ENCODE peak calls at places on chromosome 4, in eight cellular contexts. V is lower lobe of right lung, G is tibial nerve, A is PC-3, H is heart right ventricle, D is A549, R is tibial artery, I is uterus. C is an unnamed sample. For H3K4me1, the result is how much of the 10 kb centered on the place peaks cover.

GRCh38 chr4:673349-674091 is 556 bp downstream of the ATP5ME start:
- DNase-seq in V (peak), G (peak), A (no peak), H (peak), D (no peak), R (no peak), I (no peak), C (no peak)

GRCh38 chr4:96183630-96184029 is 343.7 kb downstream of the PDHA2 start:
- DNase-seq in V (no peak), G (no peak), A (no peak), H (no peak), D (no peak), R (no peak), I (no peak), C (no peak)

GRCh38 chr4:54322817-54323417 is 93.8 kb downstream of the PDGFRA start:
- DNase-seq in V (peak), G (peak), A (peak), H (peak), D (peak), R (peak), I (peak), C (peak)

GRCh38 chr4:183966371-183966770 is 61.3 kb downstream of the STOX2 start:
- DNase-seq in V (no peak), G (no peak), A (no peak), H (no peak), D (no peak), R (no peak), I (no peak), C (no peak)

GRCh38 chr4:146132445-146132844 is 43.1 kb upstream of the LSM6 start:
- DNase-seq in V (no peak), G (no peak), A (no peak), H (no peak), D (no peak), R (no peak), I (no peak), C (no peak)

GRCh38 chr4:53598483-53598882 is 7.2 kb upstream of the LNX1 start:
- DNase-seq in V (no peak), G (no peak), A (no peak), H (no peak), D (no peak), R (no peak), I (no peak), C (no peak)

GRCh38 chr4:116303736-116304188 is 781.6 kb downstream of the TRAM1L1 start:
- DNase-seq in V (no peak), G (no peak), A (no peak), H (no peak), D (no peak), R (no peak), I (no peak), C (no peak)

GRCh38 chr4:57763070-57763469 is 652.9 kb upstream of the IGFBP7 start:
- DNase-seq in V (no peak), G (no peak), A (peak), H (no peak), D (no peak), R (no peak), I (no peak), C (no peak)

GRCh38 chr4:123200417-123200945 is 196.1 kb upstream of the SPRY1 start:
- DNase-seq in V (no peak), G (no peak), A (no peak), H (no peak), D (no peak), R (no peak), I (no peak), C (no peak)

GRCh38 chr4:8727131-8727530 is 134.6 kb downstream of the CPZ start:
- DNase-seq in V (peak), G (no peak), A (no peak), H (no peak), D (no peak), R (no peak), I (no peak), C (peak)

GRCh38 chr4:11073621-11074051 is 355.1 kb downstream of the HS3ST1 start:
- DNase-seq in V (no peak), G (peak), A (no peak), H (peak), D (no peak), R (peak), I (no peak), C (no peak)

GRCh38 chr4:169159614-169160013 is 111.1 kb downstream of the SH3RF1 start:
- DNase-seq in V (no peak), G (no peak), A (peak), H (no peak), D (no peak), R (no peak), I (no peak), C (no peak)

GRCh38 chr4:165404080-165404479 is 25.3 kb downstream of the CPE start:
- DNase-seq in V (no peak), G (no peak), A (no peak), H (no peak), D (no peak), R (no peak), I (no peak), C (no peak)

GRCh38 chr4:134422776-134423175 is 221.2 kb upstream of the PABPC4L start:
- DNase-seq in V (no peak), G (no peak), A (no peak), H (no peak), D (no peak), R (no peak), I (no peak), C (no peak)

DNA sequence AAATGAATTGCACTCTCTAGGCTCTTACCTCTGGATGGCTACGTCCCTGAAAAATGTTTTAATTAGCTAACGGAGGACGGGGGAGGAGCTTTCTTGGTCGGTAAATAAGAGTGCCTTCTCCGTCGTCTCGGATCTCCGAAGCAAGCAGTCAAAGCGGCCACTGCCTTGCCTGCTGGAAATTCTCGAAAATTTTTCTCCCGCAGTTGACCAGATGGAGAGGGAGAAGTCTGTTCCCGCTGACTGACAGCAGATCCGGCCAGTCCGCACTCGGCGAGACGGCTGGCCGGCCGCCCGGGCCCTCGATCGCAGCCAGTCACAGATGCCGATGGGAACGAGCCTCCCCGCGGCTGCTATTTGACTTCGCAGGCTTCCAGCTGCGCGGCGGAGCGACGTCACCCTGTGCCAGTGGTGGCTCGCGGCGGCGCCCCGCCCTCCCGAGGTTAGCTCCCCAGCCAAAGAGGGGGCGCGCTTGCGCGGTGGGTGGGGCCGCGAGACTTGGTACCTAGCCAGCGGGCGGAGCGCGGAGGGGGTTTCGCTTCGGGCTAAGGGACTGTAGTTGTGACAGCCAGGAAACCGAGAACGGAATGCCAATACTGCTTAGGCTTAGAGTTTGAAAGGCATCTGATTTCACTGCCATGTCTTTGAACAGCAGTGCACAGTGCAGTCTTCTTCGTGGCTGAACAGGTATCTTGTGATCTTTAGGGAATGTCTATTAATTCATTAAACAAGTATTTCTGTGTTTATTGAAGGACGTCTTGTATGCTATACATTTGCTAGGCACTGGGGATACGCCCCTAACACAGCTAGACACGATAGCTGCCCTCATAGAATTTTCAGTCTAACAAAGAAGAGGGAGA is at the start of gene PPM1K:
- DNase-seq in V (peak), G (peak), A (peak), H (peak), D (peak), R (peak), I (peak), C (peak)
- TF ChIP-seq CTCF in V (peak), G (peak), A (no peak), H (no peak), D (no peak), R (no peak), I (peak), C (no peak)

GRCh38 chr4:6575503-6576240 is 683 bp downstream of the MAN2B2 start:
- DNase-seq in V (no peak), G (no peak), A (no peak), H (no peak), D (no peak), R (no peak), I (no peak), C (no peak)
- H3K4me3 ChIP-seq in V (peak), G (peak), A (peak), H (peak), D (peak), R (peak), I (peak), C (peak)

DNA sequence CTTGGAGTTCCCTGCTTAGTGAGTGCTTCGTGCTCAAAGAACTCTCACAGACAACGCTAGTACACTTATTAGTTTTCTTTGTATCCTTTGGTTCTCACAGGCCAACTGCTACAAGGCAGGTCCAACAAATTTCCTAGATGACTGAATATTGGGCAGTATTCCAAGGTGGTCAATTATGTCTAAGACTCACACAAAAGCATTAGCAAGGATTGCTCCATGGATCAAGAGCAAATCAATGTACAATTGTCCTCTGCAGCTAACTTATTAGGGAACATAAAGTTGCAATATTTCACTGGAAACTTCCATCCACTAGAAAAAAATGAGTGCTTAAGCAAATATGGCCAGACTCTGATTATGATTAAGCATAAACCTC is 42.7 kb upstream of the TRIM2 start:
- DNase-seq in V (no peak), G (no peak), A (no peak), H (no peak), D (no peak), R (no peak), I (no peak), C (no peak)
- H3K4me1 ChIP-seq in V (under half), G (under half), A (under half), H (under half), D (under half), R (under half), I (under half), C (under half)

DNA sequence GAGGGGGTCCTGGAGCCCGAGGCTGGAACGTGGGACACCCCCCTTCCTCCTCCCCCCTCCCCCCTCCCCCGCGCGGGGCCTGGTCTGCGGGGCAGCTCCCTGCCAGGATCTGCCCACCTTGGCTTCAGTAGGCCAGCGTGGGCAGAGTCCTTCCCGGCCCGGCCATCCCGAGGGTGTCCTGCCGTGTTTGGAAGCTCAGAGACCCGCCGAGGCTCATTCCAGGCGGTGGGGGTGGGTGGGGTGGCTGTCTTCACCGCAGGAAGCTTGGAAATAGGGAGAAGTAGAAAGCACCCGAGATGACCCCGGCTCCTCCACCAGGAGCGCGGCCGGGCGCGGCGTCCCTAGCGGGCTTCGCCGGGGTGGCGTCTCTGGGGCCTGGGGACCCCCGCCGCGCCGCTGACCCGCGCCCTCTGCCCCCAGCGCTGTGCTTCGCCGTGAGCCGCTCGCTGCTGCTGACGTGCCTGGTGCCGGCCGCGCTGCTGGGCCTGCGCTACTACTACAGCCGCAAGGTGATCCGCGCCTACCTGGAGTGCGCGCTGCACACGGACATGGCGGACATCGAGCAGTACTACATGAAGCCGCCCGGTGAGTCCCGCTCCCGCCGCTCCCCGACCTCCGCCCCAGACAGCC is 1.6 kb downstream of the NAT8L start:
- DNase-seq in V (peak), G (no peak), A (no peak), H (no peak), D (no peak), R (no peak), I (no peak), C (no peak)
- TF ChIP-seq CTCF in V (no peak), G (no peak), A (no peak), H (no peak), D (no peak), R (no peak), I (no peak), C (no peak)

DNA sequence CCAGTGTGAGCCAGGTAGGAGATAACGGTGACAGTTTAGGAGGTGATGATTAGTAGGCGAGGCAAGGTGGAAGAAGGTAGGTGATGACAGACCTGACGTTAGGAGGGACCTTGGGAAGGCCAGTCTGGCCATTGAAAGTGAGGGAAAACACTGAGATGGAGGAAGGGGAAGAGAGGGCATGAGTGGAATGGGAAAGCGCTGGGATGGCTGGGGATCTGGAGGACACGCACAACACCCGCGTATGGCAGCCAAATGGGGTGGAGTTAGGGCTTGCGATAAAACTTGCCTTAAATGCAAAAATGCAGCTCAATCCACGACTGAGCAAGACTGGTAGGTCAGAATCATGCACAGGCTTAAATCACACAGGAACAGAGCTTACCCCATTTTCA is 598 bp upstream of the CDKL2 start:
- DNase-seq in V (no peak), G (no peak), A (no peak), H (no peak), D (no peak), R (no peak), I (peak), C (no peak)
- H3K4me3 ChIP-seq in V (peak), G (peak), A (peak), H (peak), D (peak), R (peak), I (peak), C (peak)

GRCh38 chr4:38105475-38105874 is 145.3 kb downstream of the PTTG2 start:
- DNase-seq in V (no peak), G (no peak), A (no peak), H (no peak), D (no peak), R (no peak), I (no peak), C (no peak)
- H3K4me1 ChIP-seq in V (under half), G (under half), A (under half), H (under half), D (under half), R (under half), I (under half), C (under half)

DNA sequence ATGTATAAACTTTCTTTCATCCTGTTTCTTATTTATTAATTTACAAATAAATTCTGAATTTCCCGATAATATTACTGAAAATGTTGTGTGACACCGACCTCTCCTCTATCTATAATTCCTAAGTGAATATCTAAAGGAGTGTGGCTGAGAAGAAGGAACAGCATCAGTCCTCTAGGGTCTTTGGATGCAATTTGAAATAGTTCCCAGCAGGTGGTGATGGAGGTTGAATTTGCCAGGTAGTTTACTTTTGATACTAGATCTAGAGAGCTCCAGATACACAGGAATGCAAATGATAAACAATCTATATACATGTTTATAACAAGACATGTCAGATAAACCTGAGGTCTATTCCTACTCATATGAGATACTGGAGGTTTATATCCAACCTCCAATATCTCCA is 305.4 kb downstream of the PCDH18 start:
- DNase-seq in V (no peak), G (no peak), A (peak), H (no peak), D (peak), R (no peak), I (no peak), C (no peak)
- TF ChIP-seq CTCF in V (no peak), G (no peak), A (peak), H (no peak), D (no peak), R (peak), I (no peak), C (peak)

DNA sequence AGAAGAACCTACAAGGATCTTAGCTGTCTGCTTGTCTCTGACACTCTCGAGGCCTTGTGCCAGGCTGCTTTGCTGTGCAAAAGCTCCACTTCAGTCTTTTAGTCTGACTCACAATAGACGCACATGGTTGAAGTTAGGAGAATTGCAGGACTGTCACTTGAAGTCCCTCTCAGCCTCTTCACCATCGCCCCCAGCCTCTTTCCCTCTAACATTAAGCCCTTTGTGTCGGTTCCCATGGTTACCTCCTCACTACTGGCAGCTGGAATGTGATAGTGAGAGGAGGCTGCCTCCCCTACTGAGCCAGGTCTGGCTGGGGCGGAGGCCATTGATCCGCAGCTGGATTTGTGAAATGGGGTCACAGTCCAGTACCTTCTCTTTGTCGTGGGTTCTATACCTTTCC is 201.8 kb downstream of the SOWAHB start:
- DNase-seq in V (no peak), G (no peak), A (peak), H (no peak), D (no peak), R (no peak), I (no peak), C (no peak)
- H3K4me3 ChIP-seq in V (no peak), G (no peak), A (no peak), H (no peak), D (no peak), R (no peak), I (no peak), C (no peak)

DNA sequence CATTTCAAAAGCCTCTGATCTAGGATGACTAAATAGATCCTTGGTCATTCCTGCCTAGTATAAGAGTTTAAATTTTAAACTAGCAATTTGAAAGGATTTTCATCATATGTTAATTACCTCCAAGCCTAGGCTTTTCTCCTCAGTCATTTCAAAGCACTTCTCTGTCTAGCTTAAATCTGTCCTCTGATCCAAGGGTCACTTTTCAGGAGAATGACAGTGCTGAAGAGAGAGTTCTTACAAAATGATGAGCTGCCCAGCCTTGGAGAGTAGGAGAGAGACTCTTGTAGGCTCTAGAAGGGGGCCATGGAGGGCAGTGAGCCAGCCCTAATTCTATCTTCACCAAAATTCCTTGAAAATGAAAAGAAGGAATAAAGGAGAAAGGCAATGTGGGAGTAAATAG is 25.0 kb downstream of the ATP10D start:
- DNase-seq in V (no peak), G (no peak), A (no peak), H (no peak), D (no peak), R (no peak), I (no peak), C (no peak)
- H3K4me1 ChIP-seq in V (under half), G (under half), A (under half), H (under half), D (under half), R (under half), I (under half), C (under half)

GRCh38 chr4:41963105-41963504 is 18.5 kb upstream of the DCAF4L1 start:
- DNase-seq in V (no peak), G (no peak), A (peak), H (no peak), D (no peak), R (no peak), I (no peak), C (no peak)

GRCh38 chr4:41957634-41958033 is 22.4 kb downstream of the TMEM33 start:
- DNase-seq in V (no peak), G (no peak), A (peak), H (no peak), D (peak), R (no peak), I (no peak), C (no peak)
- TF ChIP-seq CTCF in V (peak), G (peak), A (peak), H (peak), D (peak), R (no peak), I (no peak), C (no peak)